ENCODE peak calls at places on chromosome 16, in nine cellular contexts. H is stomach, T is ovary, L is body of pancreas, E is uterus, U is K562, R is gastrocnemius medialis, M is heart left ventricle, P is Peyer's patch. I is an unnamed sample.

GRCh38 chr16:27179500-27180072 is 23.7 kb upstream of the KDM8 start:
- DNase-seq in L (peak; percentile 95), M (peak; percentile 86), H (peak; percentile 88), U (peak; percentile 86), T (peak; percentile 24), P (peak; percentile 87), R (peak; percentile 60), E (peak; percentile 78), I (peak; percentile 92)

GRCh38 chr16:47204736-47205499 is 61.2 kb upstream of the NETO2 start:
- DNase-seq in R (no peak), L (no peak), P (no peak), H (no peak), M (no peak), U (no peak), E (no peak), T (no peak), I (no peak)

GRCh38 chr16:58678716-58679115 is 5.9 kb downstream of the SLC38A7 start:
- DNase-seq in P (no peak), R (no peak), L (peak; percentile 53), U (no peak), E (no peak), H (no peak), M (peak; percentile 54), T (no peak), I (no peak)

GRCh38 chr16:3004781-3005284 is 7.9 kb upstream of the CLDN9 start:
- DNase-seq in U (peak; percentile 63), R (no peak), T (no peak), M (no peak), P (peak; percentile 77), L (peak; percentile 85), H (peak; percentile 56), E (no peak), I (peak; percentile 70)

GRCh38 chr16:85944572-85945423 is 45.8 kb downstream of the IRF8 start:
- DNase-seq in L (no peak), R (no peak), U (no peak), E (no peak), P (no peak), H (no peak), T (no peak), M (no peak), I (no peak)

GRCh38 chr16:22661161-22661647 is 150.5 kb downstream of the NPIPB5 start:
- DNase-seq in R (no peak), U (no peak), E (no peak), M (no peak), P (no peak), T (no peak), H (no peak), L (no peak), I (no peak)

GRCh38 chr16:12413393-12413792 is 390.3 kb downstream of the CPPED1 start:
- DNase-seq in E (no peak), R (no peak), P (no peak), M (no peak), L (no peak), U (no peak), T (no peak), H (no peak), I (no peak)

GRCh38 chr16:87709677-87710076 is 56.1 kb downstream of the KLHDC4 start:
- DNase-seq in P (no peak), E (no peak), T (no peak), M (no peak), H (no peak), L (no peak), R (no peak), U (no peak), I (no peak)

GRCh38 chr16:86383488-86384262 is 126.7 kb upstream of the FOXF1 start:
- DNase-seq in L (peak; percentile 14), P (no peak), E (no peak), U (peak; percentile 35), M (no peak), H (no peak), T (no peak), R (no peak), I (no peak)

GRCh38 chr16:60200161-60200560 is 1466.0 kb upstream of the GOT2 start:
- DNase-seq in H (no peak), R (no peak), U (no peak), T (no peak), L (no peak), E (no peak), P (no peak), M (no peak), I (no peak)

GRCh38 chr16:23072769-23073549 is 76.3 kb downstream of the USP31 start:
- DNase-seq in M (no peak), T (no peak), L (no peak), U (no peak), E (no peak), P (no peak), H (no peak), R (no peak), I (no peak)

GRCh38 chr16:50611332-50611934 is 63.2 kb downstream of the NKD1 start:
- DNase-seq in E (no peak), R (no peak), U (no peak), L (no peak), M (no peak), P (no peak), T (no peak), H (no peak), I (no peak)

GRCh38 chr16:86259499-86259898 is 250.8 kb upstream of the FOXF1 start:
- DNase-seq in L (no peak), U (no peak), R (no peak), P (no peak), E (no peak), H (no peak), M (no peak), T (no peak), I (no peak)

GRCh38 chr16:48101069-48101674 is 54.6 kb downstream of the ABCC12 start:
- DNase-seq in M (no peak), R (no peak), E (no peak), P (no peak), U (no peak), T (no peak), H (no peak), L (peak; percentile 61), I (no peak)

GRCh38 chr16:11052080-11052808 is 107.9 kb downstream of the CLEC16A start:
- DNase-seq in U (no peak), R (no peak), L (no peak), T (no peak), H (no peak), P (no peak), M (no peak), E (no peak), I (peak; percentile 41)

GRCh38 chr16:29825145-29826044 is 5.1 kb downstream of the MVP start:
- DNase-seq in P (no peak), T (peak; percentile 86), M (peak; percentile 55), H (no peak), U (peak; percentile 39), L (no peak), R (no peak), E (peak; percentile 79), I (peak; percentile 70)

GRCh38 chr16:59164461-59164860 is 430.3 kb upstream of the GOT2 start:
- DNase-seq in L (no peak), T (no peak), U (no peak), P (no peak), E (no peak), M (no peak), R (no peak), H (peak; percentile 26), I (no peak)

GRCh38 chr16:86994651-86995171 is 322.5 kb downstream of the C16orf95 start:
- DNase-seq in P (no peak), E (no peak), T (no peak), R (no peak), U (peak; percentile 33), M (no peak), H (no peak), L (no peak), I (no peak)

GRCh38 chr16:24972608-24973220 is 42.5 kb downstream of the ARHGAP17 start:
- DNase-seq in R (no peak), M (no peak), E (no peak), L (no peak), H (no peak), P (no peak), T (no peak), U (no peak), I (no peak)

GRCh38 chr16:609984-610383 is 20.1 kb downstream of the RAB40C start:
- DNase-seq in U (no peak), R (no peak), P (no peak), T (no peak), M (no peak), L (no peak), H (no peak), E (no peak), I (no peak)
- H3K4me1 ChIP-seq in U (no peaks in the 10 kb centered on the region), R (peaks cover 11% of the 10 kb centered on the region), P (peaks cover 5% of the 10 kb centered on the region), T (no peaks in the 10 kb centered on the region), M (peaks cover 19% of the 10 kb centered on the region), L (peaks cover 22% of the 10 kb centered on the region), H (peaks cover 29% of the 10 kb centered on the region), E (no peaks in the 10 kb centered on the region), I (peaks cover 17% of the 10 kb centered on the region)

DNA sequence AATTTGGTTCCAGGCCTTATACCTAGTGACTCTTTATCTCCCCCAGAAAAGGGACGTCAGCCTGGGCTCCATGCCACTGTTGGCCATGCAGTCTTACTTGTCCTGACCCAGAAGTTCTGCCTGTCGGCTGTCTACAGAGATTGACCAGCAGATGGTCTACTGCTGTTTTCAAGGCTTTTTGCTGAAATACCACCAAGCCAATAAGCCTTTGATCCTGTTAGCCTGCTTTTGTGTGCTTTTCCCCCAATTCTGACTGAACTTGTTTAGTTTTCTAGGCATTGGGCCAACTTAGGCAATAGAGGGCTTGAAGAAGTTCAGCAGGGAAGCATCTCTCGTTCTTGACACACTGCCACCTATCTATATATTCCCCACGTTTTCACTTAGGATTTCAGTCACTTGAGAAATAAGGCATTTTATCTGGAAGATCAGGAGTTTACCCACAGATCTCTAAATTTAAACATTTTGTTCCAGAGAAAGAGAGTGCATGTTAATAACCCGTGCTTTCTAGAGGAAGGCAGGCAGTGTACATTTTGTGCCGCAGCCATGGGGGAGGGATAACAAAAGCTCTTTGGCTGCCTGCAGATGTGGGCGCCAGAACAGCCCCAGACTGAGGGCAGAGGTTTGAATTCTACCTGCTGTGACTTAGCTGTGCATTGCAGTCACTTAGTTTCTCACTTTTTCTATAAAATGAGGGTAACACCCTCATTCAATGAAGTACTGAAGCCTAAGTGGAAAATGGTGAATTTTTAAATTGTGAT is 12.3 kb upstream of the CARMIL2 start:
- DNase-seq in E (no peak), T (peak; percentile 43), R (no peak), L (no peak), U (no peak), M (peak; percentile 51), P (no peak), H (no peak), I (no peak)
- H3K36me3 ChIP-seq in E (no peaks in the 10 kb centered on the region), T (no peaks in the 10 kb centered on the region), R (no peaks in the 10 kb centered on the region), L (peaks cover 15% of the 10 kb centered on the region), U (peaks cover 76% of the 10 kb centered on the region), M (peaks cover 27% of the 10 kb centered on the region), P (no peaks in the 10 kb centered on the region), H (peaks cover 100% of the 10 kb centered on the region), I (peaks cover 76% of the 10 kb centered on the region)

GRCh38 chr16:14057878-14058382 is 13.2 kb upstream of the MRTFB start:
- DNase-seq in L (no peak), T (no peak), H (no peak), R (no peak), M (peak; percentile 23), P (no peak), U (no peak), E (peak; percentile 17), I (no peak)
- TF ChIP-seq POLR2A in L (no peak), T (no peak), H (no peak), R (no peak), M (no peak), P (no peak), U (no peak), E (no peak), I (no peak)

GRCh38 chr16:57482845-57483545 is 3.3 kb downstream of the DOK4 start:
- DNase-seq in L (peak; percentile 49), R (no peak), E (no peak), T (no peak), M (no peak), P (peak; percentile 58), H (peak; percentile 59), U (no peak), I (no peak)
- H3K4me1 ChIP-seq in L (peaks cover 71% of the 10 kb centered on the region), R (peaks cover 18% of the 10 kb centered on the region), E (no peaks in the 10 kb centered on the region), T (peaks cover 25% of the 10 kb centered on the region), M (peaks cover 51% of the 10 kb centered on the region), P (peaks cover 5% of the 10 kb centered on the region), H (peaks cover 68% of the 10 kb centered on the region), U (peaks cover 17% of the 10 kb centered on the region), I (peaks cover 47% of the 10 kb centered on the region)